ENCODE peak calls at places on chromosomes 12 and 14, in four cellular contexts. M is left cardiac atrium, Y is HTR-8/SVneo, H is ecto neural progenitor cell. U is an unnamed sample.

GRCh38 chr12:7180685-7181084 is 8.8 kb upstream of the PEX5 start:
- DNase-seq in M (no peak), Y (no peak), H (no peak), U (no peak)

GRCh38 chr12:25447046-25447445 is 106.0 kb downstream of the LMNTD1 start:
- DNase-seq in M (no peak), Y (no peak), H (no peak), U (no peak)

GRCh38 chr14:94180655-94181271 is 6.6 kb downstream of the PPP4R4 start:
- DNase-seq in M (no peak), Y (no peak), H (no peak), U (peak; percentile 23)

GRCh38 chr12:5882511-5883185 is 62.4 kb downstream of the ANO2 start:
- DNase-seq in M (no peak), Y (no peak), H (no peak), U (no peak)

GRCh38 chr12:53048780-53049401 is 974 bp upstream of the TNS2 start:
- DNase-seq in M (peak; percentile 81), Y (no peak), H (peak; percentile 71), U (no peak)

GRCh38 chr14:106838991-106839769 is 1312.8 kb downstream of the TMEM121 start:
- DNase-seq in M (no peak), Y (no peak), H (no peak), U (no peak)

GRCh38 chr12:112381421-112381897 is 772 bp downstream of the HECTD4 start:
- DNase-seq in M (peak; percentile 29), Y (peak; percentile 17), H (peak; percentile 76), U (peak; percentile 28)

GRCh38 chr12:39165338-39165737 is 259.9 kb upstream of the CPNE8 start:
- DNase-seq in M (no peak), Y (no peak), H (no peak), U (peak; percentile 5)

GRCh38 chr12:51868821-51869489 is 18.9 kb upstream of the ANKRD33 start:
- DNase-seq in M (no peak), Y (no peak), H (peak; percentile 80), U (no peak)

GRCh38 chr14:32588448-32589320 is 259.6 kb downstream of the AKAP6 start:
- DNase-seq in M (no peak), Y (peak; percentile 18), H (no peak), U (peak; percentile 32)

GRCh38 chr14:65492277-65492676 is 79.7 kb downstream of the FUT8 start:
- DNase-seq in M (no peak), Y (no peak), H (no peak), U (no peak)

GRCh38 chr12:12810507-12811143 is 2.5 kb upstream of the DDX47 start:
- DNase-seq in M (no peak), Y (no peak), H (no peak), U (no peak)

GRCh38 chr14:94929354-94929753 is 159.4 kb upstream of the GSC start:
- DNase-seq in M (no peak), Y (no peak), H (no peak), U (no peak)

GRCh38 chr12:100293017-100293416 is 26.0 kb downstream of the SCYL2 start:
- DNase-seq in M (no peak), Y (no peak), H (no peak), U (no peak)

GRCh38 chr12:130920119-130920703 is 33.5 kb upstream of the ADGRD1 start:
- DNase-seq in M (no peak), Y (no peak), H (no peak), U (no peak)

GRCh38 chr12:30990776-30991175 is 64.2 kb downstream of the TSPAN11 start:
- DNase-seq in M (no peak), Y (no peak), H (no peak), U (no peak)

GRCh38 chr12:106123110-106123509 is 15.6 kb downstream of the NUAK1 start:
- DNase-seq in M (no peak), Y (no peak), H (no peak), U (no peak)

GRCh38 chr14:73058923-73059311 is 583 bp downstream of the RBM25 start:
- DNase-seq in M (no peak), Y (peak; percentile 59), H (no peak), U (peak; percentile 42)

U was measured in HT-29.